ENCODE peak calls at places on chromosome 22, in ten cellular contexts. One of them, this sample, is unnamed.

GRCh38 chr22:37982151-37982838 is 2.1 kb downstream of the SOX10 start:
- DNase-seq in SW480: no peak
- DNase-seq in nucleus accumbens: no peak
- DNase-seq in GM04504: no peak
- DNase-seq in activated B cell treated with CpG ODN at 0.5 μM for 24 hours: no peak
- DNase-seq in tibial nerve: no peak
- DNase-seq in amniotic stem cell: no peak
- DNase-seq in left lobe of liver: peak
- DNase-seq in posterior cingulate gyrus: no peak
- DNase-seq in nephron progenitor cell: no peak
- DNase-seq in this sample: no peak

GRCh38 chr22:24134090-24134846 is 47.0 kb upstream of the SUSD2 start:
- DNase-seq in SW480: no peak
- DNase-seq in nucleus accumbens: peak
- DNase-seq in GM04504: no peak
- DNase-seq in activated B cell treated with CpG ODN at 0.5 μM for 24 hours: no peak
- DNase-seq in tibial nerve: peak
- DNase-seq in amniotic stem cell: no peak
- DNase-seq in left lobe of liver: no peak
- DNase-seq in posterior cingulate gyrus: peak
- DNase-seq in nephron progenitor cell: peak
- DNase-seq in this sample: no peak

GRCh38 chr22:49330421-49331222 is 497.1 kb downstream of the BRD1 start:
- DNase-seq in SW480: no peak
- DNase-seq in nucleus accumbens: no peak
- DNase-seq in GM04504: no peak
- DNase-seq in activated B cell treated with CpG ODN at 0.5 μM for 24 hours: no peak
- DNase-seq in tibial nerve: no peak
- DNase-seq in amniotic stem cell: no peak
- DNase-seq in left lobe of liver: peak
- DNase-seq in posterior cingulate gyrus: no peak
- DNase-seq in nephron progenitor cell: no peak
- DNase-seq in this sample: no peak

GRCh38 chr22:30867746-30868662 is 100.6 kb downstream of the MORC2 start:
- DNase-seq in SW480: no peak
- DNase-seq in nucleus accumbens: no peak
- DNase-seq in GM04504: no peak
- DNase-seq in activated B cell treated with CpG ODN at 0.5 μM for 24 hours: no peak
- DNase-seq in tibial nerve: no peak
- DNase-seq in amniotic stem cell: no peak
- DNase-seq in left lobe of liver: peak
- DNase-seq in posterior cingulate gyrus: peak
- DNase-seq in nephron progenitor cell: no peak
- DNase-seq in this sample: no peak

GRCh38 chr22:22343603-22344276 is 99.2 kb downstream of the VPREB1 start:
- DNase-seq in SW480: no peak
- DNase-seq in nucleus accumbens: no peak
- DNase-seq in GM04504: no peak
- DNase-seq in activated B cell treated with CpG ODN at 0.5 μM for 24 hours: no peak
- DNase-seq in tibial nerve: no peak
- DNase-seq in amniotic stem cell: no peak
- DNase-seq in left lobe of liver: no peak
- DNase-seq in posterior cingulate gyrus: no peak
- DNase-seq in nephron progenitor cell: no peak
- DNase-seq in this sample: no peak

GRCh38 chr22:39234157-39234793 is 10.5 kb downstream of the PDGFB start:
- DNase-seq in SW480: no peak
- DNase-seq in nucleus accumbens: no peak
- DNase-seq in GM04504: no peak
- DNase-seq in activated B cell treated with CpG ODN at 0.5 μM for 24 hours: no peak
- DNase-seq in tibial nerve: no peak
- DNase-seq in amniotic stem cell: no peak
- DNase-seq in left lobe of liver: no peak
- DNase-seq in posterior cingulate gyrus: no peak
- DNase-seq in nephron progenitor cell: no peak
- DNase-seq in this sample: no peak

GRCh38 chr22:23818541-23818940 is 20.3 kb downstream of the DERL3 start:
- DNase-seq in SW480: no peak
- DNase-seq in nucleus accumbens: no peak
- DNase-seq in GM04504: no peak
- DNase-seq in activated B cell treated with CpG ODN at 0.5 μM for 24 hours: no peak
- DNase-seq in tibial nerve: no peak
- DNase-seq in amniotic stem cell: no peak
- DNase-seq in left lobe of liver: no peak
- DNase-seq in posterior cingulate gyrus: peak
- DNase-seq in nephron progenitor cell: no peak
- DNase-seq in this sample: no peak

GRCh38 chr22:36164621-36165020 is 4.1 kb upstream of the APOL3 start:
- DNase-seq in SW480: no peak
- DNase-seq in nucleus accumbens: no peak
- DNase-seq in GM04504: no peak
- DNase-seq in activated B cell treated with CpG ODN at 0.5 μM for 24 hours: no peak
- DNase-seq in tibial nerve: no peak
- DNase-seq in amniotic stem cell: no peak
- DNase-seq in left lobe of liver: no peak
- DNase-seq in posterior cingulate gyrus: no peak
- DNase-seq in nephron progenitor cell: no peak
- DNase-seq in this sample: no peak

GRCh38 chr22:18954941-18955571 is 19.0 kb upstream of the PRODH start:
- DNase-seq in SW480: no peak
- DNase-seq in nucleus accumbens: no peak
- DNase-seq in GM04504: no peak
- DNase-seq in activated B cell treated with CpG ODN at 0.5 μM for 24 hours: no peak
- DNase-seq in tibial nerve: no peak
- DNase-seq in amniotic stem cell: no peak
- DNase-seq in left lobe of liver: peak
- DNase-seq in posterior cingulate gyrus: peak
- DNase-seq in nephron progenitor cell: peak
- DNase-seq in this sample: no peak

GRCh38 chr22:23522642-23523251 is 57.3 kb downstream of the IGLL1 start:
- DNase-seq in SW480: no peak
- DNase-seq in nucleus accumbens: no peak
- DNase-seq in GM04504: no peak
- DNase-seq in activated B cell treated with CpG ODN at 0.5 μM for 24 hours: no peak
- DNase-seq in tibial nerve: peak
- DNase-seq in amniotic stem cell: no peak
- DNase-seq in left lobe of liver: no peak
- DNase-seq in posterior cingulate gyrus: peak
- DNase-seq in nephron progenitor cell: peak
- DNase-seq in this sample: no peak

GRCh38 chr22:24093855-24094254 is 82.8 kb downstream of the CABIN1 start:
- DNase-seq in SW480: no peak
- DNase-seq in nucleus accumbens: no peak
- DNase-seq in GM04504: no peak
- DNase-seq in activated B cell treated with CpG ODN at 0.5 μM for 24 hours: no peak
- DNase-seq in tibial nerve: no peak
- DNase-seq in amniotic stem cell: no peak
- DNase-seq in left lobe of liver: no peak
- DNase-seq in posterior cingulate gyrus: no peak
- DNase-seq in nephron progenitor cell: no peak
- DNase-seq in this sample: no peak

GRCh38 chr22:25183959-25184619 is 15.6 kb upstream of the CRYBB3 start:
- DNase-seq in SW480: no peak
- DNase-seq in nucleus accumbens: no peak
- DNase-seq in GM04504: no peak
- DNase-seq in activated B cell treated with CpG ODN at 0.5 μM for 24 hours: no peak
- DNase-seq in tibial nerve: no peak
- DNase-seq in amniotic stem cell: no peak
- DNase-seq in left lobe of liver: peak
- DNase-seq in posterior cingulate gyrus: no peak
- DNase-seq in nephron progenitor cell: no peak
- DNase-seq in this sample: no peak

GRCh38 chr22:49997221-49997599 is 15.4 kb downstream of the IL17REL start:
- DNase-seq in SW480: no peak
- DNase-seq in nucleus accumbens: no peak
- DNase-seq in GM04504: no peak
- DNase-seq in activated B cell treated with CpG ODN at 0.5 μM for 24 hours: no peak
- DNase-seq in tibial nerve: no peak
- DNase-seq in amniotic stem cell: no peak
- DNase-seq in left lobe of liver: no peak
- DNase-seq in posterior cingulate gyrus: no peak
- DNase-seq in nephron progenitor cell: no peak
- DNase-seq in this sample: no peak

GRCh38 chr22:36177160-36177559 is 16.6 kb upstream of the APOL3 start:
- DNase-seq in SW480: no peak
- DNase-seq in nucleus accumbens: no peak
- DNase-seq in GM04504: no peak
- DNase-seq in activated B cell treated with CpG ODN at 0.5 μM for 24 hours: no peak
- DNase-seq in tibial nerve: no peak
- DNase-seq in amniotic stem cell: no peak
- DNase-seq in left lobe of liver: no peak
- DNase-seq in posterior cingulate gyrus: no peak
- DNase-seq in nephron progenitor cell: no peak
- DNase-seq in this sample: no peak

GRCh38 chr22:37801946-37802309 is 5.8 kb upstream of the GCAT start:
- DNase-seq in SW480: peak
- DNase-seq in nucleus accumbens: no peak
- DNase-seq in GM04504: no peak
- DNase-seq in activated B cell treated with CpG ODN at 0.5 μM for 24 hours: no peak
- DNase-seq in tibial nerve: no peak
- DNase-seq in amniotic stem cell: no peak
- DNase-seq in left lobe of liver: no peak
- DNase-seq in posterior cingulate gyrus: no peak
- DNase-seq in nephron progenitor cell: no peak
- DNase-seq in this sample: no peak

GRCh38 chr22:36330127-36330526 is 57.6 kb downstream of the MYH9 start:
- DNase-seq in SW480: no peak
- DNase-seq in nucleus accumbens: no peak
- DNase-seq in GM04504: no peak
- DNase-seq in activated B cell treated with CpG ODN at 0.5 μM for 24 hours: no peak
- DNase-seq in tibial nerve: no peak
- DNase-seq in amniotic stem cell: no peak
- DNase-seq in left lobe of liver: no peak
- DNase-seq in posterior cingulate gyrus: no peak
- DNase-seq in nephron progenitor cell: no peak
- DNase-seq in this sample: no peak

GRCh38 chr22:36612458-36612857 is 83.5 kb upstream of the EIF3D start:
- DNase-seq in SW480: peak
- DNase-seq in nucleus accumbens: no peak
- DNase-seq in GM04504: peak
- DNase-seq in activated B cell treated with CpG ODN at 0.5 μM for 24 hours: no peak
- DNase-seq in tibial nerve: no peak
- DNase-seq in amniotic stem cell: no peak
- DNase-seq in left lobe of liver: no peak
- DNase-seq in posterior cingulate gyrus: no peak
- DNase-seq in nephron progenitor cell: no peak
- DNase-seq in this sample: peak

GRCh38 chr22:41425704-41426365 is 20.8 kb downstream of the TOB2 start:
- DNase-seq in SW480: no peak
- DNase-seq in nucleus accumbens: no peak
- DNase-seq in GM04504: no peak
- DNase-seq in activated B cell treated with CpG ODN at 0.5 μM for 24 hours: no peak
- DNase-seq in tibial nerve: no peak
- DNase-seq in amniotic stem cell: no peak
- DNase-seq in left lobe of liver: no peak
- DNase-seq in posterior cingulate gyrus: no peak
- DNase-seq in nephron progenitor cell: no peak
- DNase-seq in this sample: no peak

GRCh38 chr22:49582171-49582570 is 245.5 kb downstream of the BRD1 start:
- DNase-seq in SW480: no peak
- DNase-seq in nucleus accumbens: peak
- DNase-seq in GM04504: no peak
- DNase-seq in activated B cell treated with CpG ODN at 0.5 μM for 24 hours: no peak
- DNase-seq in tibial nerve: no peak
- DNase-seq in amniotic stem cell: no peak
- DNase-seq in left lobe of liver: peak
- DNase-seq in posterior cingulate gyrus: peak
- DNase-seq in nephron progenitor cell: no peak
- DNase-seq in this sample: no peak

GRCh38 chr22:49583886-49584505 is 243.7 kb downstream of the BRD1 start:
- DNase-seq in SW480: no peak
- DNase-seq in nucleus accumbens: no peak
- DNase-seq in GM04504: no peak
- DNase-seq in activated B cell treated with CpG ODN at 0.5 μM for 24 hours: peak
- DNase-seq in tibial nerve: no peak
- DNase-seq in amniotic stem cell: no peak
- DNase-seq in left lobe of liver: peak
- DNase-seq in posterior cingulate gyrus: no peak
- DNase-seq in nephron progenitor cell: no peak
- DNase-seq in this sample: no peak

GRCh38 chr22:31192513-31192912 is 19.6 kb upstream of the LIMK2 start:
- DNase-seq in SW480: no peak
- DNase-seq in nucleus accumbens: no peak
- DNase-seq in GM04504: no peak
- DNase-seq in activated B cell treated with CpG ODN at 0.5 μM for 24 hours: no peak
- DNase-seq in tibial nerve: no peak
- DNase-seq in amniotic stem cell: no peak
- DNase-seq in left lobe of liver: no peak
- DNase-seq in posterior cingulate gyrus: no peak
- DNase-seq in nephron progenitor cell: no peak
- DNase-seq in this sample: no peak

GRCh38 chr22:16601437-16602223 is 9.0 kb upstream of the CCT8L2 start:
- DNase-seq in SW480: no peak
- DNase-seq in nucleus accumbens: no peak
- DNase-seq in GM04504: no peak
- DNase-seq in activated B cell treated with CpG ODN at 0.5 μM for 24 hours: no peak
- DNase-seq in tibial nerve: no peak
- DNase-seq in amniotic stem cell: no peak
- DNase-seq in left lobe of liver: no peak
- DNase-seq in posterior cingulate gyrus: peak
- DNase-seq in nephron progenitor cell: no peak
- DNase-seq in this sample: no peak

GRCh38 chr22:27720860-27721259 is 80.7 kb downstream of the MN1 start:
- DNase-seq in SW480: no peak
- DNase-seq in nucleus accumbens: no peak
- DNase-seq in GM04504: no peak
- DNase-seq in activated B cell treated with CpG ODN at 0.5 μM for 24 hours: no peak
- DNase-seq in tibial nerve: no peak
- DNase-seq in amniotic stem cell: no peak
- DNase-seq in left lobe of liver: no peak
- DNase-seq in posterior cingulate gyrus: no peak
- DNase-seq in nephron progenitor cell: no peak
- DNase-seq in this sample: no peak

GRCh38 chr22:39980635-39981034 is 14.1 kb upstream of the FAM83F start:
- DNase-seq in SW480: no peak
- DNase-seq in nucleus accumbens: no peak
- DNase-seq in GM04504: no peak
- DNase-seq in activated B cell treated with CpG ODN at 0.5 μM for 24 hours: no peak
- DNase-seq in tibial nerve: no peak
- DNase-seq in amniotic stem cell: no peak
- DNase-seq in left lobe of liver: no peak
- DNase-seq in posterior cingulate gyrus: no peak
- DNase-seq in nephron progenitor cell: no peak
- DNase-seq in this sample: no peak

GRCh38 chr22:30605449-30606110 is 1.4 kb upstream of the TCN2 start:
- DNase-seq in SW480: peak
- DNase-seq in nucleus accumbens: no peak
- DNase-seq in GM04504: no peak
- DNase-seq in activated B cell treated with CpG ODN at 0.5 μM for 24 hours: no peak
- DNase-seq in tibial nerve: peak
- DNase-seq in amniotic stem cell: no peak
- DNase-seq in left lobe of liver: no peak
- DNase-seq in posterior cingulate gyrus: peak
- DNase-seq in nephron progenitor cell: peak
- DNase-seq in this sample: no peak

GRCh38 chr22:17944205-17944725 is 80.1 kb downstream of the MICAL3 start:
- DNase-seq in SW480: no peak
- DNase-seq in nucleus accumbens: no peak
- DNase-seq in GM04504: no peak
- DNase-seq in activated B cell treated with CpG ODN at 0.5 μM for 24 hours: no peak
- DNase-seq in tibial nerve: no peak
- DNase-seq in amniotic stem cell: no peak
- DNase-seq in left lobe of liver: no peak
- DNase-seq in posterior cingulate gyrus: no peak
- DNase-seq in nephron progenitor cell: no peak
- DNase-seq in this sample: no peak

GRCh38 chr22:44436656-44437492 is 61.2 kb downstream of the RTL6 start:
- DNase-seq in SW480: no peak
- DNase-seq in nucleus accumbens: no peak
- DNase-seq in GM04504: no peak
- DNase-seq in activated B cell treated with CpG ODN at 0.5 μM for 24 hours: no peak
- DNase-seq in tibial nerve: no peak
- DNase-seq in amniotic stem cell: no peak
- DNase-seq in left lobe of liver: no peak
- DNase-seq in posterior cingulate gyrus: peak
- DNase-seq in nephron progenitor cell: no peak
- DNase-seq in this sample: no peak